ENCODE peak calls at places on chromosomes 7 and 10, in nine cellular contexts. One of them, this sample, is unnamed.

GRCh38 chr10:82768040-82768439 is 893.0 kb downstream of the NRG3 start:
- DNase-seq in sigmoid colon: no peak
- DNase-seq in pancreas: no peak
- DNase-seq in body of pancreas: no peak
- DNase-seq in brain microvascular endothelial cell: no peak
- DNase-seq in Panc1: no peak
- DNase-seq in MM.1S: peak
- DNase-seq in H9: no peak
- DNase-seq in adrenal gland: no peak
- DNase-seq in this sample: no peak

GRCh38 chr7:104252409-104253134 is 44.8 kb upstream of the ORC5 start:
- DNase-seq in sigmoid colon: no peak
- DNase-seq in body of pancreas: no peak
- DNase-seq in H9: peak
- DNase-seq in adrenal gland: no peak
- DNase-seq in MM.1S: no peak
- DNase-seq in brain microvascular endothelial cell: peak
- DNase-seq in pancreas: no peak
- DNase-seq in Panc1: no peak
- DNase-seq in this sample: no peak

GRCh38 chr7:107559864-107560263 is 3.9 kb downstream of the COG5 start:
- DNase-seq in MM.1S: no peak
- DNase-seq in brain microvascular endothelial cell: peak
- DNase-seq in sigmoid colon: no peak
- DNase-seq in pancreas: no peak
- DNase-seq in H9: no peak
- DNase-seq in Panc1: no peak
- DNase-seq in body of pancreas: no peak
- DNase-seq in adrenal gland: no peak
- DNase-seq in this sample: peak

GRCh38 chr7:118918556-118918955 is 694.1 kb downstream of the ANKRD7 start:
- DNase-seq in body of pancreas: no peak
- DNase-seq in brain microvascular endothelial cell: no peak
- DNase-seq in H9: no peak
- DNase-seq in sigmoid colon: no peak
- DNase-seq in pancreas: no peak
- DNase-seq in MM.1S: peak
- DNase-seq in adrenal gland: no peak
- DNase-seq in Panc1: peak
- DNase-seq in this sample: peak

GRCh38 chr7:55509322-55509721 is 63.0 kb downstream of the VOPP1 start:
- DNase-seq in MM.1S: peak
- DNase-seq in pancreas: no peak
- DNase-seq in brain microvascular endothelial cell: peak
- DNase-seq in body of pancreas: no peak
- DNase-seq in sigmoid colon: no peak
- DNase-seq in H9: no peak
- DNase-seq in adrenal gland: no peak
- DNase-seq in Panc1: no peak
- DNase-seq in this sample: no peak

GRCh38 chr7:3092468-3092867 is 48.8 kb upstream of the CARD11 start:
- DNase-seq in H9: no peak
- DNase-seq in sigmoid colon: peak
- DNase-seq in MM.1S: peak
- DNase-seq in adrenal gland: peak
- DNase-seq in pancreas: no peak
- DNase-seq in body of pancreas: no peak
- DNase-seq in Panc1: no peak
- DNase-seq in brain microvascular endothelial cell: peak
- DNase-seq in this sample: no peak

GRCh38 chr7:43865277-43865676 is 4.0 kb downstream of the MRPS24 start:
- DNase-seq in body of pancreas: no peak
- DNase-seq in H9: no peak
- DNase-seq in MM.1S: no peak
- DNase-seq in Panc1: no peak
- DNase-seq in brain microvascular endothelial cell: no peak
- DNase-seq in pancreas: no peak
- DNase-seq in sigmoid colon: no peak
- DNase-seq in adrenal gland: no peak
- DNase-seq in this sample: no peak

GRCh38 chr10:97291357-97292096 is 910 bp downstream of the ARHGAP19 start:
- DNase-seq in body of pancreas: no peak
- DNase-seq in Panc1: no peak
- DNase-seq in brain microvascular endothelial cell: no peak
- DNase-seq in adrenal gland: no peak
- DNase-seq in pancreas: no peak
- DNase-seq in H9: no peak
- DNase-seq in sigmoid colon: no peak
- DNase-seq in MM.1S: no peak
- DNase-seq in this sample: no peak

GRCh38 chr10:86377797-86378146 is 11.2 kb upstream of the GRID1 start:
- DNase-seq in body of pancreas: no peak
- DNase-seq in adrenal gland: no peak
- DNase-seq in pancreas: no peak
- DNase-seq in H9: no peak
- DNase-seq in Panc1: no peak
- DNase-seq in MM.1S: no peak
- DNase-seq in sigmoid colon: peak
- DNase-seq in brain microvascular endothelial cell: no peak
- DNase-seq in this sample: no peak

GRCh38 chr7:7352845-7353244 is 170.5 kb downstream of the C1GALT1 start:
- DNase-seq in adrenal gland: no peak
- DNase-seq in H9: peak
- DNase-seq in Panc1: no peak
- DNase-seq in sigmoid colon: no peak
- DNase-seq in body of pancreas: no peak
- DNase-seq in MM.1S: no peak
- DNase-seq in brain microvascular endothelial cell: no peak
- DNase-seq in pancreas: no peak
- DNase-seq in this sample: peak

GRCh38 chr10:110487411-110488123 is 10.1 kb upstream of the DUSP5 start:
- DNase-seq in adrenal gland: no peak
- DNase-seq in sigmoid colon: no peak
- DNase-seq in H9: peak
- DNase-seq in MM.1S: no peak
- DNase-seq in Panc1: peak
- DNase-seq in brain microvascular endothelial cell: no peak
- DNase-seq in body of pancreas: no peak
- DNase-seq in pancreas: no peak
- DNase-seq in this sample: peak

GRCh38 chr7:38909870-38910269 is 879 bp upstream of the VPS41 start:
- DNase-seq in brain microvascular endothelial cell: no peak
- DNase-seq in pancreas: no peak
- DNase-seq in sigmoid colon: no peak
- DNase-seq in H9: no peak
- DNase-seq in adrenal gland: no peak
- DNase-seq in Panc1: no peak
- DNase-seq in body of pancreas: no peak
- DNase-seq in MM.1S: no peak
- DNase-seq in this sample: no peak

GRCh38 chr7:134515569-134516468 is 11.5 kb upstream of the AKR1B10 start:
- DNase-seq in sigmoid colon: no peak
- DNase-seq in Panc1: peak
- DNase-seq in brain microvascular endothelial cell: peak
- DNase-seq in pancreas: no peak
- DNase-seq in MM.1S: no peak
- DNase-seq in body of pancreas: no peak
- DNase-seq in H9: no peak
- DNase-seq in adrenal gland: peak
- DNase-seq in this sample: peak

GRCh38 chr7:55246181-55246580 is 119.0 kb upstream of the LANCL2 start:
- DNase-seq in body of pancreas: no peak
- DNase-seq in H9: no peak
- DNase-seq in brain microvascular endothelial cell: no peak
- DNase-seq in sigmoid colon: no peak
- DNase-seq in adrenal gland: no peak
- DNase-seq in Panc1: no peak
- DNase-seq in pancreas: no peak
- DNase-seq in MM.1S: no peak
- DNase-seq in this sample: peak

GRCh38 chr10:111732116-111732785 is 451.3 kb downstream of the GPAM start:
- DNase-seq in adrenal gland: no peak
- DNase-seq in pancreas: no peak
- DNase-seq in brain microvascular endothelial cell: no peak
- DNase-seq in MM.1S: no peak
- DNase-seq in body of pancreas: no peak
- DNase-seq in Panc1: no peak
- DNase-seq in sigmoid colon: no peak
- DNase-seq in H9: no peak
- DNase-seq in this sample: no peak

GRCh38 chr10:75203724-75204123 is 6.9 kb upstream of the VDAC2 start:
- DNase-seq in MM.1S: no peak
- DNase-seq in Panc1: no peak
- DNase-seq in pancreas: no peak
- DNase-seq in body of pancreas: no peak
- DNase-seq in H9: no peak
- DNase-seq in brain microvascular endothelial cell: no peak
- DNase-seq in adrenal gland: peak
- DNase-seq in sigmoid colon: peak
- DNase-seq in this sample: no peak

GRCh38 chr7:36032362-36032818 is 120.7 kb upstream of the EEPD1 start:
- DNase-seq in H9: no peak
- DNase-seq in body of pancreas: no peak
- DNase-seq in MM.1S: no peak
- DNase-seq in pancreas: no peak
- DNase-seq in brain microvascular endothelial cell: no peak
- DNase-seq in Panc1: no peak
- DNase-seq in adrenal gland: no peak
- DNase-seq in sigmoid colon: no peak
- DNase-seq in this sample: peak

GRCh38 chr7:15086171-15086745 is 183.7 kb upstream of the DGKB start:
- DNase-seq in pancreas: no peak
- DNase-seq in sigmoid colon: no peak
- DNase-seq in adrenal gland: no peak
- DNase-seq in Panc1: no peak
- DNase-seq in MM.1S: no peak
- DNase-seq in brain microvascular endothelial cell: no peak
- DNase-seq in H9: no peak
- DNase-seq in body of pancreas: no peak
- DNase-seq in this sample: no peak

GRCh38 chr7:5494320-5494682 is 70.7 kb upstream of the TNRC18 start:
- DNase-seq in H9: no peak
- DNase-seq in Panc1: no peak
- DNase-seq in sigmoid colon: no peak
- DNase-seq in MM.1S: no peak
- DNase-seq in body of pancreas: no peak
- DNase-seq in brain microvascular endothelial cell: no peak
- DNase-seq in pancreas: no peak
- DNase-seq in adrenal gland: no peak
- DNase-seq in this sample: no peak

GRCh38 chr7:17660116-17660515 is 280.2 kb downstream of the SNX13 start:
- DNase-seq in body of pancreas: no peak
- DNase-seq in Panc1: no peak
- DNase-seq in adrenal gland: no peak
- DNase-seq in pancreas: no peak
- DNase-seq in sigmoid colon: no peak
- DNase-seq in brain microvascular endothelial cell: peak
- DNase-seq in H9: no peak
- DNase-seq in MM.1S: no peak
- DNase-seq in this sample: no peak

DNA sequence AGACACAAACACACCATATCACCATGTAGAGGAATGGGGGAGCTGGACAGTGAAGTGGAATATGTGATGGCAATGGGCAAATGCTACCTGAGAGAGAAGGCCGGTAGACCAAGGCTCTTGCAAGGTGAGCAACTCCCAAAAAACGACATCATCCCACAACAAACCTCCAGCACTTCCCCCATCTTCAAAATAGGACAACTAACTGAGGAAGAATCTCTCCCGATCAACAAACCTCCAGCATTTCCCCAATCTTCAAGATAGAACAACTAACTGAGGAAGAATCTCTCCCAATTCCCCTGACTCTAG is 387.2 kb downstream of the PARD3 start:
- DNase-seq in pancreas: no peak
- DNase-seq in Panc1: no peak
- DNase-seq in H9: no peak
- DNase-seq in MM.1S: no peak
- DNase-seq in sigmoid colon: no peak
- DNase-seq in body of pancreas: no peak
- DNase-seq in adrenal gland: no peak
- DNase-seq in brain microvascular endothelial cell: no peak
- DNase-seq in this sample: no peak
- H3K27ac ChIP-seq in pancreas: no peak
- H3K27ac ChIP-seq in Panc1: no peak
- H3K27ac ChIP-seq in H9: no peak
- H3K27ac ChIP-seq in MM.1S: no peak
- H3K27ac ChIP-seq in sigmoid colon: no peak
- H3K27ac ChIP-seq in body of pancreas: no peak
- H3K27ac ChIP-seq in adrenal gland: no peak
- H3K27ac ChIP-seq in brain microvascular endothelial cell: no peak
- H3K27ac ChIP-seq in this sample: no peak

GRCh38 chr10:7819126-7819470 is 793 bp downstream of the TAF3 start:
- DNase-seq in pancreas: peak
- DNase-seq in H9: no peak
- DNase-seq in brain microvascular endothelial cell: peak
- DNase-seq in MM.1S: peak
- DNase-seq in Panc1: no peak
- DNase-seq in sigmoid colon: no peak
- DNase-seq in adrenal gland: peak
- DNase-seq in body of pancreas: peak
- DNase-seq in this sample: no peak
- TF ChIP-seq CTCF in pancreas: no peak
- TF ChIP-seq CTCF in H9: peak
- TF ChIP-seq CTCF in brain microvascular endothelial cell: peak
- TF ChIP-seq CTCF in MM.1S: peak
- TF ChIP-seq CTCF in Panc1: peak
- TF ChIP-seq CTCF in sigmoid colon: no peak
- TF ChIP-seq CTCF in adrenal gland: no peak
- TF ChIP-seq CTCF in body of pancreas: peak
- TF ChIP-seq CTCF in this sample: peak

DNA sequence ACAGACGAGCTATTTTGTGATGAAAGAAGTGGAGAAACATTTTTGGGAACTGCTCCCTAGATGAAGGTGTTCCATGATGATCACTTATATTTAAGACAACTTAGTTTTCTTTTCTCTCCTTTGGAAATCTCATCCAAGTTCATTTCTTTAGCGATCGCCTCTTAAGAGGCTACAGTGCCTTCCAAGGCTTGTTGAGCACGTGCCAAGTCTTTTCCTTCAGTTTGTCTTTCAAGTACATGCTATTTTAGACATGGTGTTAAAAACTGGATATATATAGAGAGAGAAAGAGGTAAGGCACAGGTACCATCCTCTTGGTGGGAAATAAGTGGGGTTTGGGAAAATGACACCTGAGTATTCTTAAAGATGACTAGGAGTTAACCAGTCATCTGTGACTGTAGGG is 2.7 kb downstream of the ADK start:
- DNase-seq in Panc1: no peak
- DNase-seq in body of pancreas: no peak
- DNase-seq in adrenal gland: no peak
- DNase-seq in sigmoid colon: no peak
- DNase-seq in MM.1S: no peak
- DNase-seq in pancreas: no peak
- DNase-seq in H9: no peak
- DNase-seq in brain microvascular endothelial cell: no peak
- DNase-seq in this sample: no peak
- H3K27ac ChIP-seq in Panc1: peak
- H3K27ac ChIP-seq in body of pancreas: peak
- H3K27ac ChIP-seq in adrenal gland: no peak
- H3K27ac ChIP-seq in sigmoid colon: peak
- H3K27ac ChIP-seq in MM.1S: no peak
- H3K27ac ChIP-seq in pancreas: no peak
- H3K27ac ChIP-seq in H9: no peak
- H3K27ac ChIP-seq in brain microvascular endothelial cell: no peak
- H3K27ac ChIP-seq in this sample: no peak

GRCh38 chr10:80567292-80567691 is 29.6 kb downstream of the SH2D4B start:
- DNase-seq in body of pancreas: no peak
- DNase-seq in MM.1S: no peak
- DNase-seq in Panc1: no peak
- DNase-seq in sigmoid colon: no peak
- DNase-seq in brain microvascular endothelial cell: no peak
- DNase-seq in H9: no peak
- DNase-seq in adrenal gland: no peak
- DNase-seq in pancreas: no peak
- DNase-seq in this sample: no peak
- TF ChIP-seq CTCF in body of pancreas: no peak
- TF ChIP-seq CTCF in MM.1S: no peak
- TF ChIP-seq CTCF in Panc1: peak
- TF ChIP-seq CTCF in sigmoid colon: no peak
- TF ChIP-seq CTCF in brain microvascular endothelial cell: peak
- TF ChIP-seq CTCF in H9: no peak
- TF ChIP-seq CTCF in adrenal gland: no peak
- TF ChIP-seq CTCF in pancreas: no peak
- TF ChIP-seq CTCF in this sample: no peak

This sample was measured in foreskin keratinocyte.